ENCODE peak calls at places on chromosomes 11 and 22, in eight cellular contexts. L is RWPE2, T is heart left ventricle, Q is kidney, S is BJ, W is GM06990, Z is adrenal gland, C is astrocyte of the spinal cord. V is an unnamed sample.

GRCh38 chr22:50169181-50169759 is 1.3 kb upstream of the PANX2 start:
- DNase-seq in L (no peak), T (peak), Z (no peak), C (no peak), Q (peak), W (no peak), S (no peak), V (no peak)

GRCh38 chr11:100403817-100404216 is 283.3 kb upstream of the ARHGAP42 start:
- DNase-seq in W (no peak), L (no peak), Q (no peak), Z (no peak), C (peak), T (no peak), S (peak), V (peak)

GRCh38 chr11:130146797-130147196 is 12.8 kb upstream of the ST14 start:
- DNase-seq in C (no peak), Z (peak), Q (no peak), W (no peak), S (no peak), T (no peak), L (no peak), V (no peak)

GRCh38 chr11:126547161-126547560 is 191.7 kb downstream of the ST3GAL4 start:
- DNase-seq in Z (no peak), T (no peak), W (no peak), S (peak), C (peak), L (no peak), Q (no peak), V (peak)

GRCh38 chr11:111604392-111605009 is 2.3 kb downstream of the SIK2 start:
- DNase-seq in C (peak), Z (no peak), W (no peak), L (no peak), T (no peak), S (no peak), Q (no peak), V (no peak)

GRCh38 chr11:122261546-122261945 is 145.5 kb upstream of the BLID start:
- DNase-seq in S (no peak), Q (no peak), W (no peak), C (no peak), T (no peak), L (no peak), Z (no peak), V (no peak)

GRCh38 chr11:103923473-103923931 is 112.9 kb upstream of the DDI1 start:
- DNase-seq in W (no peak), Z (no peak), S (no peak), T (no peak), Q (no peak), L (no peak), C (no peak), V (no peak)

GRCh38 chr11:73085189-73085875 is 56.8 kb downstream of the FCHSD2 start:
- DNase-seq in C (peak), S (no peak), Z (no peak), T (no peak), Q (no peak), L (no peak), W (no peak), V (no peak)

GRCh38 chr11:79062814-79063762 is 377.7 kb downstream of the TENM4 start:
- DNase-seq in L (no peak), Q (no peak), T (no peak), C (no peak), W (no peak), S (no peak), Z (peak), V (no peak)

GRCh38 chr11:11243790-11244469 is 109.1 kb downstream of the CSNK2A3 start:
- DNase-seq in L (no peak), C (peak), S (no peak), T (peak), Z (no peak), Q (peak), W (peak), V (no peak)

GRCh38 chr22:25282671-25283561 is 63.5 kb downstream of the CRYBB2 start:
- DNase-seq in W (peak), T (peak), C (no peak), Q (no peak), L (peak), Z (no peak), S (no peak), V (no peak)

GRCh38 chr22:45589556-45589955 is 82.1 kb upstream of the ATXN10 start:
- DNase-seq in T (no peak), L (no peak), S (no peak), C (no peak), W (no peak), Q (peak), Z (no peak), V (no peak)

GRCh38 chr11:58058276-58059010 is 27.7 kb downstream of the OR6Q1 start:
- DNase-seq in S (no peak), Q (peak), W (no peak), Z (no peak), C (no peak), T (no peak), L (no peak), V (no peak)

GRCh38 chr22:36331912-36332622 is 55.7 kb downstream of the MYH9 start:
- DNase-seq in Z (peak), S (no peak), T (peak), Q (peak), C (peak), W (peak), L (peak), V (no peak)

GRCh38 chr11:117942255-117942654 is 13.1 kb upstream of the TMPRSS13 start:
- DNase-seq in L (no peak), Q (no peak), W (no peak), Z (no peak), T (no peak), S (no peak), C (no peak), V (no peak)

GRCh38 chr11:91970604-91971003 is 254.0 kb upstream of the FAT3 start:
- DNase-seq in S (no peak), C (no peak), T (no peak), Z (no peak), W (no peak), Q (no peak), L (no peak), V (no peak)

GRCh38 chr22:47173535-47174021 is 411.1 kb downstream of the TBC1D22A start:
- DNase-seq in S (no peak), Z (peak), W (peak), Q (peak), L (no peak), T (peak), C (no peak), V (no peak)

GRCh38 chr11:33195391-33196190 is 34.3 kb upstream of the CSTF3 start:
- DNase-seq in S (no peak), T (no peak), L (no peak), W (no peak), C (no peak), Z (no peak), Q (no peak), V (no peak)

GRCh38 chr11:72202571-72202970 is 10.6 kb downstream of the FOLR1 start:
- DNase-seq in T (no peak), W (no peak), S (no peak), C (no peak), Q (no peak), L (no peak), Z (no peak), V (no peak)

GRCh38 chr11:50071584-50072225 is 39.0 kb downstream of the OR4C45 start:
- DNase-seq in T (no peak), W (no peak), C (no peak), Q (peak), S (no peak), L (no peak), Z (no peak), V (no peak)

GRCh38 chr22:27327981-27328721 is 473.4 kb downstream of the MN1 start:
- DNase-seq in Q (no peak), Z (no peak), T (no peak), W (no peak), S (no peak), L (no peak), C (no peak), V (no peak)
- H3K4me3 ChIP-seq in Q (no peak), Z (no peak), T (no peak), W (no peak), S (no peak), L (no peak), C (no peak), V (no peak)

GRCh38 chr11:89477175-89477574 is 14.0 kb downstream of the NOX4 start:
- DNase-seq in S (no peak), W (no peak), L (no peak), Z (no peak), C (no peak), T (no peak), Q (no peak), V (no peak)
- TF ChIP-seq CTCF in S (no peak), W (no peak), L (peak), Z (no peak), C (no peak), T (no peak), Q (peak), V (no peak)

GRCh38 chr11:76005746-76006145 is 190.7 kb downstream of the UVRAG start:
- DNase-seq in T (no peak), S (no peak), L (no peak), W (no peak), Z (no peak), Q (no peak), C (no peak), V (no peak)

GRCh38 chr11:76008474-76008873 is 193.5 kb downstream of the UVRAG start:
- DNase-seq in C (peak), Q (no peak), L (no peak), T (no peak), Z (no peak), S (no peak), W (no peak), V (peak)

GRCh38 chr11:76007179-76007578 is 192.2 kb downstream of the UVRAG start:
- DNase-seq in C (no peak), S (no peak), L (no peak), T (no peak), Q (no peak), W (no peak), Z (no peak), V (no peak)

GRCh38 chr11:76013526-76013925 is 192.8 kb downstream of the WNT11 start:
- DNase-seq in T (no peak), Z (no peak), W (no peak), Q (no peak), C (no peak), S (no peak), L (no peak), V (no peak)

GRCh38 chr11:76010051-76010450 is 195.0 kb downstream of the UVRAG start:
- DNase-seq in Z (no peak), S (no peak), W (no peak), T (no peak), L (no peak), Q (no peak), C (no peak), V (no peak)
- H3K4me3 ChIP-seq in Z (no peak), S (no peak), W (no peak), T (no peak), L (no peak), Q (no peak), C (no peak), V (no peak)

GRCh38 chr22:19554834-19555404 is 30.7 kb upstream of the CLDN5 start:
- DNase-seq in S (no peak), Z (peak), C (peak), W (no peak), L (no peak), T (no peak), Q (no peak), V (no peak)
- TF ChIP-seq CTCF in S (peak), Z (no peak), C (peak), W (no peak), L (no peak), T (no peak), Q (no peak), V (peak)

GRCh38 chr22:28911279-28911640 is 27.9 kb downstream of the ZNRF3 start:
- DNase-seq in L (no peak), Q (no peak), T (no peak), Z (no peak), S (no peak), C (no peak), W (no peak), V (no peak)

GRCh38 chr22:28909375-28909774 is 26.0 kb downstream of the ZNRF3 start:
- DNase-seq in S (no peak), L (no peak), Z (no peak), W (peak), C (no peak), Q (no peak), T (no peak), V (no peak)

GRCh38 chr22:28910575-28911278 is 27.4 kb downstream of the ZNRF3 start:
- DNase-seq in T (no peak), W (no peak), C (no peak), S (no peak), Z (no peak), Q (no peak), L (no peak), V (no peak)

GRCh38 chr22:28915969-28916368 is 32.6 kb downstream of the ZNRF3 start:
- DNase-seq in C (no peak), W (no peak), Q (no peak), S (no peak), Z (no peak), L (no peak), T (no peak), V (no peak)

DNA sequence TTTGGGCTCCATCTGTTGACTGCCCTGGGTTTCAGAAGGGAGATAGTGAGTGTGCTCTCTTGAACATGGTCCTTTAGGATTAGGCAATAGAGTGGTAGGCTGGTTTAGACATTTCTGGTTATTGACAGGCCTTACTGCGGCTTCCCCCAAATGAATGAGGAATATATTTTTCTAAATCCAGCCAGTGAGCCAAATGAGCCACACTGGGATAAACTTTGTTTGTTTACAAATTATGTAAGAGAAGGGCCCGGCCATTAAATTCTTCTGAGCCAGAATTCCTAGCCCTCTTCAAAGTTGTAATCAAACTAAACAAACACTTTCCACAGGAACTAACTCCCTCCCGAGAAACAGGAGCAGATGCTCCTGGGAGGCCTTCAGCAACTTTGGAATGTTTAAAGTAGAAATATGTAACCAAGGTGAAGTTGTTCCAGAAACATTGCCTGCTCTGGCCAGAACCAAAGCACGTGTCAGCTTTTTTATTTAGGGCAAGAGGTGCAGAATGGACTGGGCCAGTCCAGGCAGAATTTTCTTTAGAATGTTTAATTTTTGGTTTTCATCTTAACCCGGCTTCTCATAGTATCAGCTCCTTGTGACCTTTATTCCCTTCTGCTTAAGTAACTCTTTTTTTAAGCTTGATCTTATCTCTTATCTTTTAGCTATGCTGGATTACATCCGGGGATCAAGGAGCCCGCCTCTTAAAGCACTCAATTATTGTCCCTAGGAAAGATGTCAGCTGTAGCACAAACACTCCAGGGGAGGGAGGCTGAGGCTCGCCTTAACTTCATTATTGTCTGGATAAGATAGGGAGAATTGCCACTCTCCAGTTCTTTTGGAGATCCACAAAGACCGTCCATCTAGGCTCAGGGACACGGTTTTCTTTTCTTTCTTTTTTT is 28.7 kb downstream of the ZNRF3 start:
- DNase-seq in Q (no peak), T (no peak), L (no peak), Z (no peak), W (no peak), C (no peak), S (peak), V (no peak)
- H3K4me3 ChIP-seq in Q (no peak), T (no peak), L (no peak), Z (no peak), W (no peak), C (no peak), S (no peak), V (no peak)

GRCh38 chr22:40193429-40194421 is 16.0 kb downstream of the TNRC6B start:
- DNase-seq in Z (no peak), Q (no peak), T (no peak), W (no peak), C (peak), L (no peak), S (no peak), V (no peak)
- TF ChIP-seq CTCF in Z (peak), Q (peak), T (peak), W (peak), C (peak), L (peak), S (peak), V (peak)

GRCh38 chr11:65918211-65919150 is at the start of gene C11orf68:
- DNase-seq in Z (peak), T (no peak), S (no peak), L (no peak), W (no peak), Q (no peak), C (no peak), V (no peak)

GRCh38 chr11:65917434-65918210 is 1.2 kb downstream of the C11orf68 start:
- DNase-seq in S (no peak), T (no peak), Z (peak), C (no peak), W (no peak), L (no peak), Q (peak), V (no peak)

GRCh38 chr11:65915821-65916251 is 3.0 kb downstream of the C11orf68 start:
- DNase-seq in Z (peak), C (peak), T (peak), Q (peak), W (no peak), L (peak), S (peak), V (peak)

GRCh38 chr11:65916391-65916790 is 2.5 kb downstream of the C11orf68 start:
- DNase-seq in S (no peak), C (no peak), Q (no peak), T (no peak), Z (no peak), L (no peak), W (no peak), V (no peak)

GRCh38 chr11:65917077-65917433 is 1.8 kb downstream of the C11orf68 start:
- DNase-seq in S (no peak), L (no peak), C (no peak), Z (no peak), W (no peak), Q (no peak), T (no peak), V (no peak)
- H3K4me3 ChIP-seq in S (peak), L (no peak), C (no peak), Z (no peak), W (no peak), Q (no peak), T (peak), V (peak)

DNA sequence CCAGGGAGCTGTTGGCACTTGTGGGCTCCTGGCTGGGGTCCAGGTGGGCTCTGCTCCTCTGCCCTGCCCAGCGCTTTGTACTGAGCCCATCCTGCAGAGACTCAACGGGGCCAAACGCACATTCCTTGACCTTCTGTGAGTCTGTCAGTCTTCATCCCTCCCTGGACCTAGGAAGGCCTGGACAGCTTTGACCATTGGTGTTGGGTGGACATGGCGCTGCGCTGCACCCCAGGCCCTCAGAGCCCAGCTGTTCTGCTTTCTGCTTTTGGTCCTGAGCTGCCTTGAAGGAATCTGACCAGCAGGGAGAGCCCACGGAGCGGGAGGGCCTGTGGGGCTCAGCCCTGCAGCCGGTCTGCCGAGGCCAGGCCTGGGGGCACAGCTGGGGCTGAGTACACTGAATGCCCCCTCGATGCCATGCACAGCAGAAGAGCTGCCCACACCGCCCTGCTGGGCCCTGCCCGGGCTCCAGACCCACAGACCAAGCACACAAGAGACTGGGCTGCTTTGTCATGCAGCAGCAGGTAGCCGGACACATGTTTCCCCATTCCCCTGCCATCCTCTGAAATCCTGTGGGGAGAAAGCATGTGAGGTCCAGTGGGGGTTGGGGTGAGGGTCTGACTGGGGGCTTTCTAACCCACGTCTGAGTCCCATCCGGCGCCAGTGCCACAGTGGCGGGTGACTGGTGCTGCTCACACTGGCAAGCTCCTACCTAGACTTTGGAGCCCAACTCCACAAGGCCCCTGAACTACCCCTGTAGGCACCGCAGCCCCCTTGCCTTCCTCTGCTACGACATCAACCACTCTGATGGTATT is 24.1 kb upstream of the CCDC188 start:
- DNase-seq in L (no peak), T (no peak), C (no peak), Z (no peak), W (no peak), Q (no peak), S (no peak), V (no peak)
- TF ChIP-seq CTCF in L (peak), T (no peak), C (peak), Z (no peak), W (peak), Q (no peak), S (peak), V (peak)